ENCODE peak calls at places on chromosomes 2 and 18, in seven cellular contexts. C is stimulated activated CD4-positive, alpha-beta T cell treated with anti-CD3 and anti-CD28 coated beads, Interleukin-15, amount 100 ng/mL, for 24 hours; M is B cell; K is epithelial cell of proximal tubule; L is fibroblast of pulmonary artery; P is NCI-H524; I is LoVo. B is an unnamed sample.

GRCh38 chr2:208304695-208305094 is 38.6 kb downstream of the PIKFYVE start:
- DNase-seq in C (no peak), M (no peak), K (no peak), L (no peak), P (no peak), I (no peak), B (no peak)

GRCh38 chr2:109365131-109365530 is 236.1 kb downstream of the SH3RF3 start:
- DNase-seq in C (no peak), M (peak; percentile 34), K (no peak), L (no peak), P (no peak), I (no peak), B (no peak)

GRCh38 chr18:54205951-54206350 is 18.5 kb downstream of the MBD2 start:
- DNase-seq in C (no peak), M (no peak), K (no peak), L (peak; percentile 22), P (no peak), I (no peak), B (no peak)

GRCh38 chr2:73832905-73833304 is 4.1 kb downstream of the STAMBP start:
- DNase-seq in C (no peak), M (no peak), K (no peak), L (peak; percentile 18), P (no peak), I (no peak), B (no peak)

GRCh38 chr2:15557947-15558346 is 3.2 kb downstream of the NBAS start:
- DNase-seq in C (no peak), M (no peak), K (no peak), L (no peak), P (no peak), I (no peak), B (no peak)

GRCh38 chr2:38187416-38188127 is 111.6 kb upstream of the CYP1B1 start:
- DNase-seq in C (no peak), M (no peak), K (peak; percentile 70), L (peak; percentile 96), P (no peak), I (no peak), B (no peak)

GRCh38 chr2:69683170-69683971 is 39.8 kb upstream of the AAK1 start:
- DNase-seq in C (no peak), M (no peak), K (no peak), L (peak; percentile 98), P (no peak), I (no peak), B (no peak)

GRCh38 chr2:160354677-160355076 is 138.9 kb downstream of the RBMS1 start:
- DNase-seq in C (no peak), M (no peak), K (no peak), L (no peak), P (no peak), I (no peak), B (no peak)

GRCh38 chr18:77344777-77345507 is 95.3 kb downstream of the GALR1 start:
- DNase-seq in C (no peak), M (no peak), K (no peak), L (no peak), P (no peak), I (no peak), B (no peak)

GRCh38 chr2:110958720-110959119 is 162.0 kb upstream of the BCL2L11 start:
- DNase-seq in C (no peak), M (no peak), K (no peak), L (no peak), P (no peak), I (no peak), B (no peak)

GRCh38 chr2:121360566-121361300 is 75.7 kb upstream of the TFCP2L1 start:
- DNase-seq in C (no peak), M (no peak), K (peak; percentile 30), L (peak; percentile 75), P (no peak), I (peak; percentile 69), B (no peak)

GRCh38 chr2:19026156-19026660 is 332.2 kb downstream of the OSR1 start:
- DNase-seq in C (no peak), M (no peak), K (no peak), L (no peak), P (no peak), I (no peak), B (no peak)

GRCh38 chr18:25464211-25464610 is 112.2 kb upstream of the ZNF521 start:
- DNase-seq in C (no peak), M (no peak), K (no peak), L (peak; percentile 3), P (no peak), I (no peak), B (no peak)

GRCh38 chr2:197707316-197708213 is 2.4 kb downstream of the MARS2 start:
- DNase-seq in C (no peak), M (no peak), K (no peak), L (peak; percentile 76), P (no peak), I (peak; percentile 47), B (peak; percentile 62)

GRCh38 chr2:121689356-121689755 is 40.1 kb upstream of the CLASP1 start:
- DNase-seq in C (no peak), M (no peak), K (no peak), L (peak; percentile 60), P (peak; percentile 32), I (no peak), B (peak; percentile 95)

GRCh38 chr2:191935247-191935646 is 88.4 kb upstream of the CAVIN2 start:
- DNase-seq in C (no peak), M (no peak), K (no peak), L (no peak), P (peak; percentile 95), I (no peak), B (no peak)

GRCh38 chr2:174334781-174335604 is at the start of gene SP9:
- DNase-seq in C (peak; percentile 48), M (no peak), K (no peak), L (peak; percentile 38), P (peak; percentile 64), I (no peak), B (peak; percentile 35)

B was measured in HT-29.